ENCODE peak calls at places on chromosomes 1 and 21, in five cellular contexts. Z, D, M, I and N are unnamed samples.

GRCh38 chr21:44375686-44376320 is 22.4 kb downstream of the TRPM2 start:
- DNase-seq in I (no peak), D (no peak), Z (no peak), M (no peak), N (no peak)

GRCh38 chr1:147720557-147720956 is 39.8 kb downstream of the GJA5 start:
- DNase-seq in I (no peak), Z (no peak), M (no peak), D (no peak), N (no peak)

GRCh38 chr1:155218854-155219591 is 10.5 kb downstream of the MTX1 start:
- DNase-seq in I (peak), D (no peak), M (peak), Z (no peak), N (no peak)

GRCh38 chr21:44065428-44065827 is 41.8 kb upstream of the PWP2 start:
- DNase-seq in I (peak), Z (no peak), M (no peak), D (peak), N (peak)

GRCh38 chr21:45352621-45353125 is 52.3 kb upstream of the COL18A1 start:
- DNase-seq in D (no peak), Z (no peak), M (no peak), I (no peak), N (no peak)

GRCh38 chr1:96464991-96465875 is 256.4 kb upstream of the PTBP2 start:
- DNase-seq in M (no peak), D (no peak), Z (no peak), I (no peak), N (no peak)

GRCh38 chr1:14522331-14523241 is 75.9 kb upstream of the KAZN start:
- DNase-seq in M (peak), D (no peak), Z (no peak), I (peak), N (no peak)

GRCh38 chr1:54110991-54111390 is 41.8 kb downstream of the CDCP2 start:
- DNase-seq in I (no peak), Z (no peak), M (no peak), D (no peak), N (no peak)

GRCh38 chr1:78911956-78912880 is 94.3 kb downstream of the ADGRL4 start:
- DNase-seq in Z (no peak), M (no peak), I (no peak), D (no peak), N (no peak)

GRCh38 chr1:230073371-230074035 is 6.5 kb downstream of the GALNT2 start:
- DNase-seq in M (peak), D (no peak), Z (no peak), I (peak), N (no peak)

GRCh38 chr1:231720652-231721325 is 94.2 kb downstream of the DISC1 start:
- DNase-seq in D (no peak), M (no peak), Z (no peak), I (no peak), N (no peak)

GRCh38 chr1:9901148-9902059 is 8.7 kb downstream of the CTNNBIP1 start:
- DNase-seq in M (no peak), Z (no peak), D (no peak), I (no peak), N (no peak)

GRCh38 chr1:248810727-248811513 is 14.8 kb downstream of the SH3BP5L start:
- DNase-seq in I (no peak), Z (no peak), M (peak), D (no peak), N (no peak)

GRCh38 chr21:40623550-40623949 is 223.4 kb downstream of the DSCAM start:
- DNase-seq in I (no peak), Z (no peak), M (no peak), D (no peak), N (no peak)

GRCh38 chr1:3821004-3821933 is 25.0 kb upstream of the LRRC47 start:
- DNase-seq in M (no peak), I (peak), D (no peak), Z (no peak), N (no peak)

GRCh38 chr1:15153842-15154479 is 414 bp downstream of the TMEM51 start:
- DNase-seq in I (peak), M (peak), Z (no peak), D (no peak), N (no peak)